ENCODE peak calls at places on chromosomes 13 and 19, in ten cellular contexts. E is CD4-positive, CD25-positive, alpha-beta regulatory T cell; U is activated naive CD4-positive, alpha-beta T cell; H is smooth muscle cell of the brain vasculature; S is A549; J is nucleus accumbens; Z is stimulated activated CD4-positive, alpha-beta T cell treated with anti-CD3 and anti-CD28 coated beads, Interleukin-1b, Interleukin-23, amount 100 ng/mL, for 24 hours; I is neural crest cell; K is fibroblast of the conjunctiva; V is stimulated activated CD8-positive, alpha-beta memory T cell treated with anti-CD3 and anti-CD28 coated beads, Interleukin-7, amount 100 ng/mL, for 1 hour. A is an unnamed sample.

GRCh38 chr19:42252365-42253244 is 2.3 kb downstream of the ERF start:
- DNase-seq in Z (no peak), V (no peak), S (peak), K (no peak), H (no peak), I (peak), J (peak), U (no peak), E (no peak), A (no peak)

GRCh38 chr19:1070931-1071791 is 4.2 kb downstream of the ARHGAP45 start:
- DNase-seq in Z (no peak), S (no peak), I (no peak), K (no peak), J (no peak), E (no peak), U (no peak), V (no peak), H (no peak), A (no peak)

GRCh38 chr13:105974380-105974779 is 561.1 kb downstream of the EFNB2 start:
- DNase-seq in U (no peak), J (no peak), H (no peak), I (no peak), K (no peak), S (no peak), E (no peak), V (no peak), Z (no peak), A (no peak)

GRCh38 chr13:26449063-26449848 is 108.2 kb upstream of the WASF3 start:
- DNase-seq in S (no peak), K (no peak), Z (no peak), H (no peak), V (no peak), I (no peak), U (no peak), E (no peak), J (no peak), A (no peak)

GRCh38 chr13:36981156-36981743 is 17.9 kb downstream of the ALG5 start:
- DNase-seq in E (peak), I (no peak), S (peak), K (peak), J (no peak), V (no peak), U (no peak), Z (no peak), H (no peak), A (no peak)

GRCh38 chr13:40228981-40229380 is 437.5 kb downstream of the FOXO1 start:
- DNase-seq in J (no peak), E (no peak), I (no peak), S (peak), Z (no peak), V (no peak), H (no peak), K (no peak), U (no peak), A (no peak)

GRCh38 chr13:32323912-32324311 is 8.6 kb downstream of the BRCA2 start:
- DNase-seq in U (no peak), V (no peak), J (no peak), E (no peak), H (no peak), S (no peak), Z (no peak), K (peak), I (no peak), A (no peak)

GRCh38 chr13:39417643-39418042 is 185.3 kb downstream of the LHFPL6 start:
- DNase-seq in Z (no peak), U (no peak), H (no peak), S (no peak), J (no peak), V (no peak), I (peak), K (no peak), E (no peak), A (peak)

GRCh38 chr13:27956576-27957300 is 12.4 kb downstream of the CDX2 start:
- DNase-seq in U (no peak), V (no peak), K (no peak), E (no peak), Z (no peak), S (no peak), J (no peak), I (no peak), H (no peak), A (no peak)

GRCh38 chr19:35299523-35300339 is 7.8 kb downstream of the MAG start:
- DNase-seq in V (no peak), J (no peak), S (no peak), K (no peak), U (no peak), E (no peak), I (no peak), H (no peak), Z (no peak), A (no peak)

GRCh38 chr19:17026041-17026658 is 460 bp downstream of the CPAMD8 start:
- DNase-seq in U (no peak), H (no peak), V (no peak), S (no peak), I (no peak), K (no peak), J (no peak), E (peak), Z (no peak), A (no peak)

GRCh38 chr13:52348081-52348480 is 57.9 kb downstream of the THSD1 start:
- DNase-seq in V (no peak), K (peak), J (no peak), Z (no peak), I (no peak), H (no peak), U (no peak), S (peak), E (no peak), A (peak)

GRCh38 chr13:102817241-102817640 is 18.3 kb downstream of the BIVM start:
- DNase-seq in K (no peak), Z (no peak), J (no peak), I (no peak), U (no peak), V (no peak), H (no peak), E (no peak), S (no peak), A (no peak)